ENCODE peak calls at places on chromosomes 11 and 22, in ten cellular contexts. N is AG09309, Q is AG04450, R is lung, V is PC-3, Y is A549, M is adrenal gland, D is Peyer's patch, G is foreskin keratinocyte, F is fibroblast of pulmonary artery. U is an unnamed sample.

GRCh38 chr11:111195192-111195591 is 50.3 kb upstream of the POU2AF2 start:
- DNase-seq in N (no peak), Q (no peak), R (no peak), V (no peak), Y (no peak), M (no peak), D (no peak), G (no peak), F (no peak), U (no peak)

GRCh38 chr11:59221438-59221837 is 8.7 kb upstream of the MPEG1 start:
- DNase-seq in N (peak), Q (peak), R (no peak), V (peak), Y (peak), M (no peak), D (no peak), G (peak), F (peak), U (peak)

GRCh38 chr22:37162221-37163095 is 12.7 kb upstream of the IL2RB start:
- DNase-seq in N (no peak), Q (no peak), R (no peak), V (no peak), Y (no peak), M (no peak), D (peak), G (no peak), F (no peak), U (no peak)

GRCh38 chr11:129704831-129705230 is 110.8 kb upstream of the TMEM45B start:
- DNase-seq in N (no peak), Q (no peak), R (no peak), V (no peak), Y (no peak), M (no peak), D (no peak), G (no peak), F (no peak), U (no peak)

GRCh38 chr11:116533186-116533825 is 239.5 kb downstream of the BUD13 start:
- DNase-seq in N (no peak), Q (no peak), R (no peak), V (no peak), Y (no peak), M (no peak), D (peak), G (no peak), F (no peak), U (no peak)

GRCh38 chr11:69198891-69199582 is 43.3 kb downstream of the SMIM38 start:
- DNase-seq in N (no peak), Q (no peak), R (no peak), V (no peak), Y (no peak), M (no peak), D (no peak), G (no peak), F (no peak), U (no peak)

GRCh38 chr11:61949169-61950034 is 749 bp upstream of the BEST1 start:
- DNase-seq in N (peak), Q (peak), R (peak), V (no peak), Y (peak), M (peak), D (peak), G (peak), F (peak), U (peak)

GRCh38 chr11:109033627-109034340 is 368.9 kb downstream of the DDX10 start:
- DNase-seq in N (peak), Q (peak), R (no peak), V (peak), Y (no peak), M (peak), D (no peak), G (peak), F (peak), U (peak)

GRCh38 chr22:17916226-17916889 is 108.0 kb downstream of the MICAL3 start:
- DNase-seq in N (no peak), Q (no peak), R (no peak), V (no peak), Y (no peak), M (no peak), D (no peak), G (no peak), F (no peak), U (no peak)

GRCh38 chr11:134544095-134544815 is 132.2 kb upstream of the B3GAT1 start:
- DNase-seq in N (no peak), Q (no peak), R (peak), V (no peak), Y (no peak), M (no peak), D (no peak), G (no peak), F (no peak), U (no peak)

GRCh38 chr11:37946155-37946766 is 1348.2 kb upstream of the RAG2 start:
- DNase-seq in N (no peak), Q (peak), R (no peak), V (peak), Y (peak), M (peak), D (peak), G (peak), F (peak), U (no peak)

GRCh38 chr22:28574159-28574788 is 105.4 kb downstream of the TTC28 start:
- DNase-seq in N (no peak), Q (no peak), R (no peak), V (no peak), Y (no peak), M (no peak), D (no peak), G (no peak), F (no peak), U (no peak)

GRCh38 chr11:66287256-66288137 is 1.4 kb downstream of the YIF1A start:
- DNase-seq in N (no peak), Q (no peak), R (no peak), V (no peak), Y (no peak), M (no peak), D (no peak), G (no peak), F (no peak), U (no peak)

GRCh38 chr11:112128483-112129121 is 35.3 kb downstream of the IL18 start:
- DNase-seq in N (peak), Q (peak), R (no peak), V (peak), Y (peak), M (peak), D (peak), G (peak), F (peak), U (peak)

GRCh38 chr11:116413861-116414260 is 358.9 kb downstream of the BUD13 start:
- DNase-seq in N (no peak), Q (no peak), R (no peak), V (no peak), Y (no peak), M (no peak), D (no peak), G (no peak), F (no peak), U (no peak)

GRCh38 chr22:35443790-35444684 is 44.1 kb downstream of the MCM5 start:
- DNase-seq in N (no peak), Q (no peak), R (no peak), V (no peak), Y (no peak), M (no peak), D (no peak), G (peak), F (no peak), U (no peak)

GRCh38 chr11:74116719-74117118 is 54.1 kb downstream of the C2CD3 start:
- DNase-seq in N (no peak), Q (no peak), R (no peak), V (no peak), Y (no peak), M (no peak), D (no peak), G (no peak), F (no peak), U (no peak)

GRCh38 chr22:39463931-39464390 is 7.1 kb downstream of the MGAT3 start:
- DNase-seq in N (no peak), Q (no peak), R (peak), V (no peak), Y (no peak), M (peak), D (no peak), G (no peak), F (peak), U (no peak)

GRCh38 chr11:65911682-65912568 is 6.9 kb downstream of the C11orf68 start:
- DNase-seq in N (no peak), Q (no peak), R (peak), V (peak), Y (peak), M (peak), D (no peak), G (peak), F (peak), U (peak)

GRCh38 chr22:30196141-30196866 is 50.3 kb downstream of the LIF start:
- DNase-seq in N (peak), Q (peak), R (peak), V (peak), Y (peak), M (peak), D (peak), G (peak), F (peak), U (peak)

GRCh38 chr22:45208993-45209838 is 31.5 kb downstream of the KIAA0930 start:
- DNase-seq in N (no peak), Q (peak), R (no peak), V (peak), Y (peak), M (peak), D (no peak), G (peak), F (peak), U (no peak)

GRCh38 chr22:27842236-27842993 is 40.9 kb upstream of the MN1 start:
- DNase-seq in N (no peak), Q (no peak), R (no peak), V (no peak), Y (no peak), M (no peak), D (no peak), G (no peak), F (no peak), U (no peak)

GRCh38 chr11:69342588-69343330 is 48.8 kb downstream of the MYEOV start:
- DNase-seq in N (no peak), Q (no peak), R (peak), V (no peak), Y (no peak), M (no peak), D (no peak), G (no peak), F (no peak), U (no peak)

DNA sequence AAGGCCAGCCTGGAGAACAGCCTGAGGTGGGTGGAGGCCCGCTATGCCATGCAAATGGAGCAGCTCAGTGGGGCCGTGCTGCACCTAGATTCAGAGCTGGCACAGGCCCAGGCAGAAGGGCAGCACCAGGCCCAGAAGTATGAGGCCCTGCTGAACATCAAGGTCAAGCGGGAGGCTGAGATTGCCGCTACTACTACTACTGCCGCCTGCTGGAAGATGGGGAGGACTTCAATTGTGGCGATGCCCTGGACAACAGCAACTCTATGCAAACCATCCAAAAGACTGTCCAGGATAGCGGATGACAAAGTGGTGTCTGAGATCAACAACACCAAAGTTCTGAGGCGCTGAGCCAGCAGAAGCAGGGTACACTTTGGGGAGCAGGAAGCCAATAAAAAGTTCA is 3.1 kb upstream of the TMEM218 start:
- DNase-seq in N (no peak), Q (no peak), R (no peak), V (no peak), Y (peak), M (no peak), D (no peak), G (no peak), F (no peak), U (no peak)
- TF ChIP-seq CTCF in N (peak), Q (peak), R (no peak), V (peak), Y (no peak), M (no peak), D (no peak), G (peak), F (peak), U (no peak)

DNA sequence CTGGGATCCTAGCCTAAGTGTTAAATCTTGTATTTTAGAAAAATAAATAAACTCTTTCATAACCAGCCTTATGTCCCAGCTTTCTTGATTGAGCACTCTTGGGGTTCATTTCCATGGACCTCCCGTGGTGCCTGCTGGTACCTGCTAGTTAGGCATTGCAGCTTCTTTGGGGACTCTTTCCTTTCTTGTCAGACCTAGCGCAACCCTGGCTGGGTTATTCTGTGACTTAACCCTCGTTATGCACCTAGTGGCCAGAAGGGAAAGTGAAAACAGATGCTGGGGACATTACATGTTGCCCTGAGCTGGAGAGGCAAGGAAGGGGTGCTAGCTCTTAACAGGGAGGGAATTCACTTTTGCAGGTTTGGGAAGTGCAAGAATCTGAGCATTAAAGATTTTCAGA is 46.8 kb downstream of the APIP start:
- DNase-seq in N (no peak), Q (no peak), R (no peak), V (no peak), Y (peak), M (no peak), D (no peak), G (no peak), F (no peak), U (no peak)
- TF ChIP-seq CTCF in N (peak), Q (peak), R (no peak), V (peak), Y (no peak), M (no peak), D (no peak), G (peak), F (peak), U (no peak)

GRCh38 chr11:48029686-48030279 is 49.4 kb downstream of the PTPRJ start:
- DNase-seq in N (no peak), Q (no peak), R (no peak), V (no peak), Y (no peak), M (no peak), D (no peak), G (no peak), F (no peak), U (no peak)
- TF ChIP-seq CTCF in N (no peak), Q (no peak), R (no peak), V (no peak), Y (no peak), M (no peak), D (no peak), G (no peak), F (no peak), U (no peak)

DNA sequence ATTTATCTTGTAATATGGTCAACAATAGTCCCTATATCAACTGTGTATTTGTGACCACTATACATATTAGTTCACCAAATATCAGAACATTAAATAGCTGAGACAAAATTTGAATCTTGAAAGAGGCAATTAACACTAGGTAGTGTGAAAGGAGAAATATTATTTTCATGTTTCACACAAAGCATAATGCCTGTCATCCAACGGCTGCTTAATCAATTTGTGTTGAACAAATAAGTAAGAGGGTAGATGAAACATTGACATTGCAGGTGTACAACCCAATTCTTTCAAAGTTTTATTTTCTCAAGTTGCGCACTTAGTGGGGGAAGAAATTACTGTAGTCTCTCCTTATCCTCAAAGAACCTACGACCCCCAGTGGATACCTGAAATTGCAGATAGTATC is 3.4 kb upstream of the OR8I2 start:
- DNase-seq in N (no peak), Q (no peak), R (no peak), V (no peak), Y (peak), M (no peak), D (no peak), G (no peak), F (no peak), U (no peak)
- TF ChIP-seq CTCF in N (no peak), Q (no peak), R (no peak), V (no peak), Y (peak), M (no peak), D (no peak), G (no peak), F (no peak), U (no peak)

GRCh38 chr11:792535-792821 is 2.6 kb upstream of the CEND1 start:
- DNase-seq in N (no peak), Q (no peak), R (no peak), V (no peak), Y (no peak), M (no peak), D (no peak), G (no peak), F (no peak), U (no peak)
- TF ChIP-seq CTCF in N (no peak), Q (no peak), R (no peak), V (no peak), Y (no peak), M (no peak), D (no peak), G (no peak), F (no peak), U (no peak)

GRCh38 chr11:123316003-123316402 is 114.1 kb upstream of the GRAMD1B start:
- DNase-seq in N (peak), Q (no peak), R (no peak), V (no peak), Y (no peak), M (no peak), D (no peak), G (no peak), F (peak), U (no peak)
- TF ChIP-seq CTCF in N (no peak), Q (no peak), R (no peak), V (no peak), Y (no peak), M (no peak), D (no peak), G (no peak), F (no peak), U (no peak)

GRCh38 chr11:5536482-5536881 is 11.9 kb downstream of the OR52H1 start:
- DNase-seq in N (no peak), Q (no peak), R (no peak), V (no peak), Y (no peak), M (no peak), D (no peak), G (no peak), F (no peak), U (no peak)

DNA sequence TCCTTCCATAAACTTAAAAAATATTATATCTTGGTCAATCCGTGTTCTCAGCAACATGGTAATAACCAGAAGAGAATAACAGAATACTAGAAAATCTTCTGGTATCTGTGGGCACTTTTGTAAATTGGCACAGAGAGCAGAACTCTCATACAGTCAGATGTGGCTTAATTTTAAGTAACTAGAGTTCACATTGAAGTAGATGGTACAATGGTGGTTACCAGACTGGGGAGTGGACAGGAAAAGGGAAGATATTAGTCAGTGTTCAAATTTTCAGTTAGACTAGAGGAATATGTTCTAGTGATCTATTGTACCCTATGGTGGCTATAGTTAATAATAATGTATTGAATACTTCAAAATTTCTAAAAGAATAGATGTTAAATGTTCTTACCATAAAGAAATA is 6.9 kb downstream of the OR52H1 start:
- DNase-seq in N (no peak), Q (no peak), R (no peak), V (no peak), Y (no peak), M (no peak), D (no peak), G (no peak), F (no peak), U (no peak)
- TF ChIP-seq CTCF in N (no peak), Q (no peak), R (no peak), V (no peak), Y (no peak), M (no peak), D (no peak), G (no peak), F (no peak), U (no peak)

DNA sequence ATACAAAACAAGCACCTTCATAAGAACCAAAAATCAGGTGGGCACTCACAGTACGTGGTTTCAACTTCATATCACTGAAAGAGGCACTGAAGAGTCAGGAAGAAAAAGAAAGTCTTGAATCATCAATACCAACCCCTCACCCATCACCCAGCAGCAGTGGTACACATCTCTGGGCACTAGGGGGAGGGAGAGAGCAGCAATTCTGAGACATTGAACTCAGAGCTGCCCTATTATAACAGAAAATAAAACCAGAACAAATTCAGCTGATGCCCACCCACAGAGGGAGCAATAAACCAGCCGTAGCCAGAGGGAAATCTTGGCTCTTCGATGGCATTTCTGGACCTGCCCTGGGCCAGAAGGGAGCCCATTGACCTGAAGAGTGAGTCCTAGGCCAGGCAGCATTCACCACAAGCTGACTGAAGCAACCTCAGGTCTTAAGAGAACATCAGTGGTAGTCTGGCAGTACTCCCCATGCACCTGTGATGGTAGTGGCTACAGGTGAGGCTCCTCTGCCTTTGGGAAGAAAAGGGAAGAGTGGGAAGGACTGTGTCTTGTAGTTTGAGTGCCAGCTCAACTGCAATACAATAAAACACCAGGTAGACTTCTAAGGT is 42.2 kb upstream of the FAM181B start:
- DNase-seq in N (peak), Q (peak), R (no peak), V (peak), Y (peak), M (peak), D (peak), G (peak), F (peak), U (peak)
- TF ChIP-seq CTCF in N (peak), Q (peak), R (peak), V (peak), Y (peak), M (peak), D (no peak), G (peak), F (peak), U (peak)

GRCh38 chr22:25774575-25775026 is 32.6 kb downstream of the MYO18B start:
- DNase-seq in N (no peak), Q (no peak), R (no peak), V (peak), Y (no peak), M (no peak), D (no peak), G (no peak), F (no peak), U (no peak)
- TF ChIP-seq CTCF in N (peak), Q (peak), R (no peak), V (peak), Y (peak), M (no peak), D (no peak), G (peak), F (peak), U (peak)

U was measured in AG09319.